ENCODE peak calls at places on chromosome 10, in nine cellular contexts. One of them, this sample, is unnamed.
A peak's percentile ranks its signal among the peaks of the same experiment; 100 is the strongest.

GRCh38 chr10:100743626-100744135 is 1.7 kb upstream of the PAX2 start:
- DNase-seq in upper lobe of right lung: no peak
- DNase-seq in central memory CD4-positive, alpha-beta T cell: peak; percentile 18
- DNase-seq in mesenchymal stem cell: peak; percentile 45
- DNase-seq in activated T-helper 1 cell treated with anti-CD3 and anti-CD28 coated beads, Interleukin-12 subunit alpha, Interleukin-12 subunit beta, Interleukin-2, Interleukin-4 antibody, amounts not matched to agents 30 ng/mL and 10 ng/mL and 1 ng/mL, durations not matched to agents 14 hours and 24 hours and 36 hours: peak; percentile 19
- DNase-seq in AG09309: no peak
- DNase-seq in Kasumi-1: peak; percentile 86
- DNase-seq in foreskin fibroblast: peak; percentile 58
- DNase-seq in brain microvascular endothelial cell: no peak
- DNase-seq in this sample: peak; percentile 81

GRCh38 chr10:80277567-80278250 is 11.7 kb downstream of the MAT1A start:
- DNase-seq in mesenchymal stem cell: no peak
- DNase-seq in central memory CD4-positive, alpha-beta T cell: no peak
- DNase-seq in brain microvascular endothelial cell: no peak
- DNase-seq in Kasumi-1: no peak
- DNase-seq in AG09309: no peak
- DNase-seq in activated T-helper 1 cell treated with anti-CD3 and anti-CD28 coated beads, Interleukin-12 subunit alpha, Interleukin-12 subunit beta, Interleukin-2, Interleukin-4 antibody, amounts not matched to agents 30 ng/mL and 10 ng/mL and 1 ng/mL, durations not matched to agents 14 hours and 24 hours and 36 hours: no peak
- DNase-seq in foreskin fibroblast: no peak
- DNase-seq in upper lobe of right lung: no peak
- DNase-seq in this sample: peak; percentile 10

GRCh38 chr10:114477285-114477684 is 73.0 kb upstream of the AFAP1L2 start:
- DNase-seq in brain microvascular endothelial cell: peak; percentile 7
- DNase-seq in mesenchymal stem cell: no peak
- DNase-seq in activated T-helper 1 cell treated with anti-CD3 and anti-CD28 coated beads, Interleukin-12 subunit alpha, Interleukin-12 subunit beta, Interleukin-2, Interleukin-4 antibody, amounts not matched to agents 30 ng/mL and 10 ng/mL and 1 ng/mL, durations not matched to agents 14 hours and 24 hours and 36 hours: no peak
- DNase-seq in central memory CD4-positive, alpha-beta T cell: no peak
- DNase-seq in Kasumi-1: no peak
- DNase-seq in foreskin fibroblast: peak; percentile 63
- DNase-seq in AG09309: no peak
- DNase-seq in upper lobe of right lung: no peak
- DNase-seq in this sample: no peak

GRCh38 chr10:58431903-58432302 is 46.7 kb downstream of the TFAM start:
- DNase-seq in activated T-helper 1 cell treated with anti-CD3 and anti-CD28 coated beads, Interleukin-12 subunit alpha, Interleukin-12 subunit beta, Interleukin-2, Interleukin-4 antibody, amounts not matched to agents 30 ng/mL and 10 ng/mL and 1 ng/mL, durations not matched to agents 14 hours and 24 hours and 36 hours: no peak
- DNase-seq in Kasumi-1: no peak
- DNase-seq in foreskin fibroblast: peak; percentile 36
- DNase-seq in upper lobe of right lung: no peak
- DNase-seq in brain microvascular endothelial cell: no peak
- DNase-seq in mesenchymal stem cell: no peak
- DNase-seq in central memory CD4-positive, alpha-beta T cell: no peak
- DNase-seq in AG09309: no peak
- DNase-seq in this sample: no peak

GRCh38 chr10:90193240-90193985 is 492.0 kb downstream of the KIF20B start:
- DNase-seq in upper lobe of right lung: no peak
- DNase-seq in mesenchymal stem cell: peak; percentile 69
- DNase-seq in Kasumi-1: no peak
- DNase-seq in activated T-helper 1 cell treated with anti-CD3 and anti-CD28 coated beads, Interleukin-12 subunit alpha, Interleukin-12 subunit beta, Interleukin-2, Interleukin-4 antibody, amounts not matched to agents 30 ng/mL and 10 ng/mL and 1 ng/mL, durations not matched to agents 14 hours and 24 hours and 36 hours: no peak
- DNase-seq in brain microvascular endothelial cell: peak; percentile 79
- DNase-seq in central memory CD4-positive, alpha-beta T cell: no peak
- DNase-seq in AG09309: peak; percentile 27
- DNase-seq in foreskin fibroblast: peak; percentile 93
- DNase-seq in this sample: no peak

GRCh38 chr10:92965314-92965713 is 95.3 kb upstream of the CYP26C1 start:
- DNase-seq in foreskin fibroblast: peak; percentile 66
- DNase-seq in brain microvascular endothelial cell: no peak
- DNase-seq in AG09309: no peak
- DNase-seq in central memory CD4-positive, alpha-beta T cell: peak; percentile 0
- DNase-seq in mesenchymal stem cell: peak; percentile 63
- DNase-seq in activated T-helper 1 cell treated with anti-CD3 and anti-CD28 coated beads, Interleukin-12 subunit alpha, Interleukin-12 subunit beta, Interleukin-2, Interleukin-4 antibody, amounts not matched to agents 30 ng/mL and 10 ng/mL and 1 ng/mL, durations not matched to agents 14 hours and 24 hours and 36 hours: no peak
- DNase-seq in Kasumi-1: peak; percentile 78
- DNase-seq in upper lobe of right lung: no peak
- DNase-seq in this sample: peak; percentile 19

GRCh38 chr10:18294633-18295032 is 154.4 kb downstream of the CACNB2 start:
- DNase-seq in AG09309: no peak
- DNase-seq in mesenchymal stem cell: no peak
- DNase-seq in foreskin fibroblast: no peak
- DNase-seq in brain microvascular endothelial cell: no peak
- DNase-seq in upper lobe of right lung: no peak
- DNase-seq in central memory CD4-positive, alpha-beta T cell: no peak
- DNase-seq in Kasumi-1: no peak
- DNase-seq in activated T-helper 1 cell treated with anti-CD3 and anti-CD28 coated beads, Interleukin-12 subunit alpha, Interleukin-12 subunit beta, Interleukin-2, Interleukin-4 antibody, amounts not matched to agents 30 ng/mL and 10 ng/mL and 1 ng/mL, durations not matched to agents 14 hours and 24 hours and 36 hours: no peak
- DNase-seq in this sample: no peak

GRCh38 chr10:93820434-93820833 is 62.7 kb downstream of the LGI1 start:
- DNase-seq in brain microvascular endothelial cell: no peak
- DNase-seq in Kasumi-1: no peak
- DNase-seq in upper lobe of right lung: no peak
- DNase-seq in mesenchymal stem cell: peak; percentile 71
- DNase-seq in AG09309: no peak
- DNase-seq in central memory CD4-positive, alpha-beta T cell: no peak
- DNase-seq in activated T-helper 1 cell treated with anti-CD3 and anti-CD28 coated beads, Interleukin-12 subunit alpha, Interleukin-12 subunit beta, Interleukin-2, Interleukin-4 antibody, amounts not matched to agents 30 ng/mL and 10 ng/mL and 1 ng/mL, durations not matched to agents 14 hours and 24 hours and 36 hours: no peak
- DNase-seq in foreskin fibroblast: peak; percentile 20
- DNase-seq in this sample: no peak

GRCh38 chr10:122381680-122382079 is 7.2 kb downstream of the PLEKHA1 start:
- DNase-seq in mesenchymal stem cell: no peak
- DNase-seq in brain microvascular endothelial cell: no peak
- DNase-seq in central memory CD4-positive, alpha-beta T cell: no peak
- DNase-seq in activated T-helper 1 cell treated with anti-CD3 and anti-CD28 coated beads, Interleukin-12 subunit alpha, Interleukin-12 subunit beta, Interleukin-2, Interleukin-4 antibody, amounts not matched to agents 30 ng/mL and 10 ng/mL and 1 ng/mL, durations not matched to agents 14 hours and 24 hours and 36 hours: no peak
- DNase-seq in foreskin fibroblast: no peak
- DNase-seq in upper lobe of right lung: no peak
- DNase-seq in Kasumi-1: no peak
- DNase-seq in AG09309: no peak
- DNase-seq in this sample: no peak

GRCh38 chr10:86341361-86341811 is 25.2 kb downstream of the GRID1 start:
- DNase-seq in brain microvascular endothelial cell: no peak
- DNase-seq in central memory CD4-positive, alpha-beta T cell: no peak
- DNase-seq in foreskin fibroblast: no peak
- DNase-seq in mesenchymal stem cell: no peak
- DNase-seq in upper lobe of right lung: peak; percentile 28
- DNase-seq in activated T-helper 1 cell treated with anti-CD3 and anti-CD28 coated beads, Interleukin-12 subunit alpha, Interleukin-12 subunit beta, Interleukin-2, Interleukin-4 antibody, amounts not matched to agents 30 ng/mL and 10 ng/mL and 1 ng/mL, durations not matched to agents 14 hours and 24 hours and 36 hours: no peak
- DNase-seq in Kasumi-1: no peak
- DNase-seq in AG09309: no peak
- DNase-seq in this sample: peak; percentile 66

GRCh38 chr10:3163879-3164278 is 8.7 kb downstream of the PITRM1 start:
- DNase-seq in Kasumi-1: no peak
- DNase-seq in central memory CD4-positive, alpha-beta T cell: no peak
- DNase-seq in mesenchymal stem cell: no peak
- DNase-seq in activated T-helper 1 cell treated with anti-CD3 and anti-CD28 coated beads, Interleukin-12 subunit alpha, Interleukin-12 subunit beta, Interleukin-2, Interleukin-4 antibody, amounts not matched to agents 30 ng/mL and 10 ng/mL and 1 ng/mL, durations not matched to agents 14 hours and 24 hours and 36 hours: no peak
- DNase-seq in foreskin fibroblast: no peak
- DNase-seq in upper lobe of right lung: no peak
- DNase-seq in AG09309: no peak
- DNase-seq in brain microvascular endothelial cell: no peak
- DNase-seq in this sample: no peak

GRCh38 chr10:83983578-83984255 is 155.6 kb upstream of the GHITM start:
- DNase-seq in upper lobe of right lung: no peak
- DNase-seq in Kasumi-1: no peak
- DNase-seq in foreskin fibroblast: no peak
- DNase-seq in brain microvascular endothelial cell: peak; percentile 1
- DNase-seq in AG09309: no peak
- DNase-seq in central memory CD4-positive, alpha-beta T cell: no peak
- DNase-seq in activated T-helper 1 cell treated with anti-CD3 and anti-CD28 coated beads, Interleukin-12 subunit alpha, Interleukin-12 subunit beta, Interleukin-2, Interleukin-4 antibody, amounts not matched to agents 30 ng/mL and 10 ng/mL and 1 ng/mL, durations not matched to agents 14 hours and 24 hours and 36 hours: no peak
- DNase-seq in mesenchymal stem cell: peak; percentile 56
- DNase-seq in this sample: no peak

GRCh38 chr10:123359539-123359938 is 205.3 kb downstream of the BUB3 start:
- DNase-seq in upper lobe of right lung: no peak
- DNase-seq in brain microvascular endothelial cell: no peak
- DNase-seq in activated T-helper 1 cell treated with anti-CD3 and anti-CD28 coated beads, Interleukin-12 subunit alpha, Interleukin-12 subunit beta, Interleukin-2, Interleukin-4 antibody, amounts not matched to agents 30 ng/mL and 10 ng/mL and 1 ng/mL, durations not matched to agents 14 hours and 24 hours and 36 hours: no peak
- DNase-seq in Kasumi-1: no peak
- DNase-seq in mesenchymal stem cell: no peak
- DNase-seq in central memory CD4-positive, alpha-beta T cell: no peak
- DNase-seq in foreskin fibroblast: no peak
- DNase-seq in AG09309: no peak
- DNase-seq in this sample: no peak

GRCh38 chr10:116408716-116409115 is 18.9 kb upstream of the PNLIPRP3 start:
- DNase-seq in mesenchymal stem cell: no peak
- DNase-seq in Kasumi-1: no peak
- DNase-seq in upper lobe of right lung: no peak
- DNase-seq in central memory CD4-positive, alpha-beta T cell: no peak
- DNase-seq in activated T-helper 1 cell treated with anti-CD3 and anti-CD28 coated beads, Interleukin-12 subunit alpha, Interleukin-12 subunit beta, Interleukin-2, Interleukin-4 antibody, amounts not matched to agents 30 ng/mL and 10 ng/mL and 1 ng/mL, durations not matched to agents 14 hours and 24 hours and 36 hours: no peak
- DNase-seq in brain microvascular endothelial cell: no peak
- DNase-seq in AG09309: no peak
- DNase-seq in foreskin fibroblast: no peak
- DNase-seq in this sample: no peak

GRCh38 chr10:71396084-71396713 is 521 bp upstream of the CDH23 start:
- DNase-seq in central memory CD4-positive, alpha-beta T cell: no peak
- DNase-seq in AG09309: no peak
- DNase-seq in Kasumi-1: peak; percentile 41
- DNase-seq in activated T-helper 1 cell treated with anti-CD3 and anti-CD28 coated beads, Interleukin-12 subunit alpha, Interleukin-12 subunit beta, Interleukin-2, Interleukin-4 antibody, amounts not matched to agents 30 ng/mL and 10 ng/mL and 1 ng/mL, durations not matched to agents 14 hours and 24 hours and 36 hours: no peak
- DNase-seq in upper lobe of right lung: peak; percentile 68
- DNase-seq in foreskin fibroblast: peak; percentile 19
- DNase-seq in brain microvascular endothelial cell: no peak
- DNase-seq in mesenchymal stem cell: peak; percentile 6
- DNase-seq in this sample: peak; percentile 30

GRCh38 chr10:96743988-96744585 is 23.8 kb upstream of the PIK3AP1 start:
- DNase-seq in AG09309: no peak
- DNase-seq in mesenchymal stem cell: no peak
- DNase-seq in central memory CD4-positive, alpha-beta T cell: no peak
- DNase-seq in brain microvascular endothelial cell: peak; percentile 10
- DNase-seq in activated T-helper 1 cell treated with anti-CD3 and anti-CD28 coated beads, Interleukin-12 subunit alpha, Interleukin-12 subunit beta, Interleukin-2, Interleukin-4 antibody, amounts not matched to agents 30 ng/mL and 10 ng/mL and 1 ng/mL, durations not matched to agents 14 hours and 24 hours and 36 hours: no peak
- DNase-seq in upper lobe of right lung: no peak
- DNase-seq in foreskin fibroblast: peak; percentile 16
- DNase-seq in Kasumi-1: peak; percentile 84
- DNase-seq in this sample: no peak

GRCh38 chr10:80511984-80512634 is 25.6 kb upstream of the SH2D4B start:
- DNase-seq in Kasumi-1: no peak
- DNase-seq in mesenchymal stem cell: no peak
- DNase-seq in activated T-helper 1 cell treated with anti-CD3 and anti-CD28 coated beads, Interleukin-12 subunit alpha, Interleukin-12 subunit beta, Interleukin-2, Interleukin-4 antibody, amounts not matched to agents 30 ng/mL and 10 ng/mL and 1 ng/mL, durations not matched to agents 14 hours and 24 hours and 36 hours: no peak
- DNase-seq in foreskin fibroblast: no peak
- DNase-seq in AG09309: no peak
- DNase-seq in central memory CD4-positive, alpha-beta T cell: no peak
- DNase-seq in brain microvascular endothelial cell: no peak
- DNase-seq in upper lobe of right lung: no peak
- DNase-seq in this sample: no peak

GRCh38 chr10:30238836-30239235 is 110.2 kb downstream of the MTPAP start:
- DNase-seq in Kasumi-1: peak; percentile 7
- DNase-seq in brain microvascular endothelial cell: no peak
- DNase-seq in foreskin fibroblast: no peak
- DNase-seq in mesenchymal stem cell: no peak
- DNase-seq in upper lobe of right lung: no peak
- DNase-seq in central memory CD4-positive, alpha-beta T cell: no peak
- DNase-seq in activated T-helper 1 cell treated with anti-CD3 and anti-CD28 coated beads, Interleukin-12 subunit alpha, Interleukin-12 subunit beta, Interleukin-2, Interleukin-4 antibody, amounts not matched to agents 30 ng/mL and 10 ng/mL and 1 ng/mL, durations not matched to agents 14 hours and 24 hours and 36 hours: no peak
- DNase-seq in AG09309: no peak
- DNase-seq in this sample: no peak

GRCh38 chr10:48457949-48458661 is 146.8 kb downstream of the ARHGAP22 start:
- DNase-seq in brain microvascular endothelial cell: no peak
- DNase-seq in central memory CD4-positive, alpha-beta T cell: no peak
- DNase-seq in activated T-helper 1 cell treated with anti-CD3 and anti-CD28 coated beads, Interleukin-12 subunit alpha, Interleukin-12 subunit beta, Interleukin-2, Interleukin-4 antibody, amounts not matched to agents 30 ng/mL and 10 ng/mL and 1 ng/mL, durations not matched to agents 14 hours and 24 hours and 36 hours: no peak
- DNase-seq in Kasumi-1: no peak
- DNase-seq in mesenchymal stem cell: no peak
- DNase-seq in foreskin fibroblast: no peak
- DNase-seq in AG09309: no peak
- DNase-seq in upper lobe of right lung: peak; percentile 48
- DNase-seq in this sample: no peak

GRCh38 chr10:114100848-114101741 is 57.4 kb downstream of the ADRB1 start:
- DNase-seq in AG09309: no peak
- DNase-seq in activated T-helper 1 cell treated with anti-CD3 and anti-CD28 coated beads, Interleukin-12 subunit alpha, Interleukin-12 subunit beta, Interleukin-2, Interleukin-4 antibody, amounts not matched to agents 30 ng/mL and 10 ng/mL and 1 ng/mL, durations not matched to agents 14 hours and 24 hours and 36 hours: no peak
- DNase-seq in mesenchymal stem cell: peak; percentile 53
- DNase-seq in brain microvascular endothelial cell: peak; percentile 49
- DNase-seq in central memory CD4-positive, alpha-beta T cell: no peak
- DNase-seq in upper lobe of right lung: no peak
- DNase-seq in foreskin fibroblast: peak; percentile 63
- DNase-seq in Kasumi-1: peak; percentile 43
- DNase-seq in this sample: peak; percentile 57

GRCh38 chr10:61642692-61643091 is 20.0 kb upstream of the CABCOCO1 start:
- DNase-seq in brain microvascular endothelial cell: no peak
- DNase-seq in activated T-helper 1 cell treated with anti-CD3 and anti-CD28 coated beads, Interleukin-12 subunit alpha, Interleukin-12 subunit beta, Interleukin-2, Interleukin-4 antibody, amounts not matched to agents 30 ng/mL and 10 ng/mL and 1 ng/mL, durations not matched to agents 14 hours and 24 hours and 36 hours: no peak
- DNase-seq in AG09309: no peak
- DNase-seq in mesenchymal stem cell: no peak
- DNase-seq in foreskin fibroblast: peak; percentile 85
- DNase-seq in central memory CD4-positive, alpha-beta T cell: no peak
- DNase-seq in Kasumi-1: no peak
- DNase-seq in upper lobe of right lung: no peak
- DNase-seq in this sample: peak; percentile 47

GRCh38 chr10:24503627-24504320 is 219.9 kb downstream of the ARHGAP21 start:
- DNase-seq in central memory CD4-positive, alpha-beta T cell: peak; percentile 3
- DNase-seq in activated T-helper 1 cell treated with anti-CD3 and anti-CD28 coated beads, Interleukin-12 subunit alpha, Interleukin-12 subunit beta, Interleukin-2, Interleukin-4 antibody, amounts not matched to agents 30 ng/mL and 10 ng/mL and 1 ng/mL, durations not matched to agents 14 hours and 24 hours and 36 hours: no peak
- DNase-seq in brain microvascular endothelial cell: peak; percentile 14
- DNase-seq in upper lobe of right lung: no peak
- DNase-seq in mesenchymal stem cell: peak; percentile 53
- DNase-seq in AG09309: no peak
- DNase-seq in Kasumi-1: peak; percentile 71
- DNase-seq in foreskin fibroblast: peak; percentile 58
- DNase-seq in this sample: peak; percentile 47

GRCh38 chr10:63671317-63671937 is 150.2 kb downstream of the REEP3 start:
- DNase-seq in brain microvascular endothelial cell: no peak
- DNase-seq in upper lobe of right lung: no peak
- DNase-seq in Kasumi-1: no peak
- DNase-seq in mesenchymal stem cell: peak; percentile 54
- DNase-seq in activated T-helper 1 cell treated with anti-CD3 and anti-CD28 coated beads, Interleukin-12 subunit alpha, Interleukin-12 subunit beta, Interleukin-2, Interleukin-4 antibody, amounts not matched to agents 30 ng/mL and 10 ng/mL and 1 ng/mL, durations not matched to agents 14 hours and 24 hours and 36 hours: no peak
- DNase-seq in AG09309: peak; percentile 58
- DNase-seq in foreskin fibroblast: peak; percentile 91
- DNase-seq in central memory CD4-positive, alpha-beta T cell: no peak
- DNase-seq in this sample: peak; percentile 62

GRCh38 chr10:133129854-133130495 is 30.0 kb upstream of the KNDC1 start:
- DNase-seq in mesenchymal stem cell: no peak
- DNase-seq in brain microvascular endothelial cell: no peak
- DNase-seq in central memory CD4-positive, alpha-beta T cell: no peak
- DNase-seq in activated T-helper 1 cell treated with anti-CD3 and anti-CD28 coated beads, Interleukin-12 subunit alpha, Interleukin-12 subunit beta, Interleukin-2, Interleukin-4 antibody, amounts not matched to agents 30 ng/mL and 10 ng/mL and 1 ng/mL, durations not matched to agents 14 hours and 24 hours and 36 hours: no peak
- DNase-seq in upper lobe of right lung: no peak
- DNase-seq in Kasumi-1: no peak
- DNase-seq in AG09309: no peak
- DNase-seq in foreskin fibroblast: no peak
- DNase-seq in this sample: no peak

GRCh38 chr10:5449823-5450222 is 37.5 kb downstream of the NET1 start:
- DNase-seq in mesenchymal stem cell: peak; percentile 77
- DNase-seq in AG09309: no peak
- DNase-seq in foreskin fibroblast: peak; percentile 88
- DNase-seq in brain microvascular endothelial cell: peak; percentile 69
- DNase-seq in central memory CD4-positive, alpha-beta T cell: no peak
- DNase-seq in activated T-helper 1 cell treated with anti-CD3 and anti-CD28 coated beads, Interleukin-12 subunit alpha, Interleukin-12 subunit beta, Interleukin-2, Interleukin-4 antibody, amounts not matched to agents 30 ng/mL and 10 ng/mL and 1 ng/mL, durations not matched to agents 14 hours and 24 hours and 36 hours: no peak
- DNase-seq in upper lobe of right lung: no peak
- DNase-seq in Kasumi-1: peak; percentile 85
- DNase-seq in this sample: peak; percentile 68

GRCh38 chr10:133356953-133357292 is 896 bp downstream of the FUOM start:
- DNase-seq in foreskin fibroblast: no peak
- DNase-seq in Kasumi-1: no peak
- DNase-seq in upper lobe of right lung: no peak
- DNase-seq in AG09309: no peak
- DNase-seq in activated T-helper 1 cell treated with anti-CD3 and anti-CD28 coated beads, Interleukin-12 subunit alpha, Interleukin-12 subunit beta, Interleukin-2, Interleukin-4 antibody, amounts not matched to agents 30 ng/mL and 10 ng/mL and 1 ng/mL, durations not matched to agents 14 hours and 24 hours and 36 hours: no peak
- DNase-seq in central memory CD4-positive, alpha-beta T cell: no peak
- DNase-seq in mesenchymal stem cell: no peak
- DNase-seq in brain microvascular endothelial cell: no peak
- DNase-seq in this sample: no peak

GRCh38 chr10:72637398-72637857 is 11.5 kb upstream of the MICU1 start:
- DNase-seq in activated T-helper 1 cell treated with anti-CD3 and anti-CD28 coated beads, Interleukin-12 subunit alpha, Interleukin-12 subunit beta, Interleukin-2, Interleukin-4 antibody, amounts not matched to agents 30 ng/mL and 10 ng/mL and 1 ng/mL, durations not matched to agents 14 hours and 24 hours and 36 hours: peak; percentile 42
- DNase-seq in foreskin fibroblast: peak; percentile 60
- DNase-seq in brain microvascular endothelial cell: peak; percentile 61
- DNase-seq in Kasumi-1: peak; percentile 97
- DNase-seq in mesenchymal stem cell: peak; percentile 42
- DNase-seq in AG09309: peak; percentile 27
- DNase-seq in upper lobe of right lung: no peak
- DNase-seq in central memory CD4-positive, alpha-beta T cell: no peak
- DNase-seq in this sample: peak; percentile 83

GRCh38 chr10:58723977-58724376 is 211.3 kb downstream of the BICC1 start:
- DNase-seq in upper lobe of right lung: no peak
- DNase-seq in Kasumi-1: no peak
- DNase-seq in activated T-helper 1 cell treated with anti-CD3 and anti-CD28 coated beads, Interleukin-12 subunit alpha, Interleukin-12 subunit beta, Interleukin-2, Interleukin-4 antibody, amounts not matched to agents 30 ng/mL and 10 ng/mL and 1 ng/mL, durations not matched to agents 14 hours and 24 hours and 36 hours: no peak
- DNase-seq in mesenchymal stem cell: no peak
- DNase-seq in foreskin fibroblast: peak; percentile 47
- DNase-seq in brain microvascular endothelial cell: no peak
- DNase-seq in central memory CD4-positive, alpha-beta T cell: no peak
- DNase-seq in AG09309: no peak
- DNase-seq in this sample: no peak

GRCh38 chr10:32299354-32299980 is 47.5 kb downstream of the EPC1 start:
- DNase-seq in mesenchymal stem cell: no peak
- DNase-seq in central memory CD4-positive, alpha-beta T cell: no peak
- DNase-seq in Kasumi-1: no peak
- DNase-seq in brain microvascular endothelial cell: no peak
- DNase-seq in upper lobe of right lung: no peak
- DNase-seq in activated T-helper 1 cell treated with anti-CD3 and anti-CD28 coated beads, Interleukin-12 subunit alpha, Interleukin-12 subunit beta, Interleukin-2, Interleukin-4 antibody, amounts not matched to agents 30 ng/mL and 10 ng/mL and 1 ng/mL, durations not matched to agents 14 hours and 24 hours and 36 hours: no peak
- DNase-seq in AG09309: no peak
- DNase-seq in foreskin fibroblast: peak; percentile 22
- DNase-seq in this sample: no peak

GRCh38 chr10:132595850-132596249 is 58.3 kb downstream of the INPP5A start:
- DNase-seq in central memory CD4-positive, alpha-beta T cell: no peak
- DNase-seq in AG09309: no peak
- DNase-seq in upper lobe of right lung: no peak
- DNase-seq in mesenchymal stem cell: no peak
- DNase-seq in brain microvascular endothelial cell: no peak
- DNase-seq in Kasumi-1: no peak
- DNase-seq in foreskin fibroblast: peak; percentile 38
- DNase-seq in activated T-helper 1 cell treated with anti-CD3 and anti-CD28 coated beads, Interleukin-12 subunit alpha, Interleukin-12 subunit beta, Interleukin-2, Interleukin-4 antibody, amounts not matched to agents 30 ng/mL and 10 ng/mL and 1 ng/mL, durations not matched to agents 14 hours and 24 hours and 36 hours: no peak
- DNase-seq in this sample: no peak

GRCh38 chr10:119503821-119504220 is 38.7 kb downstream of the RGS10 start:
- DNase-seq in mesenchymal stem cell: no peak
- DNase-seq in activated T-helper 1 cell treated with anti-CD3 and anti-CD28 coated beads, Interleukin-12 subunit alpha, Interleukin-12 subunit beta, Interleukin-2, Interleukin-4 antibody, amounts not matched to agents 30 ng/mL and 10 ng/mL and 1 ng/mL, durations not matched to agents 14 hours and 24 hours and 36 hours: no peak
- DNase-seq in upper lobe of right lung: no peak
- DNase-seq in Kasumi-1: no peak
- DNase-seq in foreskin fibroblast: no peak
- DNase-seq in AG09309: no peak
- DNase-seq in brain microvascular endothelial cell: no peak
- DNase-seq in central memory CD4-positive, alpha-beta T cell: no peak
- DNase-seq in this sample: no peak

This sample was measured in AG20443.